ENCODE peak calls at places on chromosomes 1 and 21, in five cellular contexts. One of them, this sample, is unnamed.

GRCh38 chr1:204255225-204255624 is 41.4 kb upstream of the GOLT1A start:
- DNase-seq in neural progenitor cell: peak; percentile 37
- DNase-seq in pancreas: no peak
- DNase-seq in hepatocyte: no peak
- DNase-seq in suprapubic skin: no peak
- DNase-seq in this sample: no peak

GRCh38 chr1:100921110-100921706 is 25.3 kb downstream of the SLC30A7 start:
- DNase-seq in neural progenitor cell: peak; percentile 69
- DNase-seq in pancreas: no peak
- DNase-seq in suprapubic skin: no peak
- DNase-seq in hepatocyte: peak; percentile 68
- DNase-seq in this sample: no peak

GRCh38 chr21:45617021-45617930 is 26.2 kb upstream of the PCBP3 start:
- DNase-seq in suprapubic skin: no peak
- DNase-seq in neural progenitor cell: peak; percentile 31
- DNase-seq in pancreas: no peak
- DNase-seq in hepatocyte: no peak
- DNase-seq in this sample: peak; percentile 53

GRCh38 chr1:77540501-77541161 is 141.8 kb downstream of the ZZZ3 start:
- DNase-seq in suprapubic skin: no peak
- DNase-seq in pancreas: no peak
- DNase-seq in neural progenitor cell: no peak
- DNase-seq in hepatocyte: no peak
- DNase-seq in this sample: no peak

GRCh38 chr1:81811757-81812371 is 11.1 kb downstream of the ADGRL2 start:
- DNase-seq in hepatocyte: no peak
- DNase-seq in suprapubic skin: no peak
- DNase-seq in neural progenitor cell: no peak
- DNase-seq in pancreas: no peak
- DNase-seq in this sample: no peak

GRCh38 chr1:229699613-229700242 is 73.7 kb downstream of the URB2 start:
- DNase-seq in hepatocyte: no peak
- DNase-seq in neural progenitor cell: no peak
- DNase-seq in suprapubic skin: no peak
- DNase-seq in pancreas: no peak
- DNase-seq in this sample: no peak

GRCh38 chr1:79929356-79929755 is 922.8 kb upstream of the ADGRL4 start:
- DNase-seq in hepatocyte: no peak
- DNase-seq in suprapubic skin: no peak
- DNase-seq in pancreas: no peak
- DNase-seq in neural progenitor cell: no peak
- DNase-seq in this sample: no peak

GRCh38 chr1:71464016-71464415 is 383.2 kb upstream of the ZRANB2 start:
- DNase-seq in suprapubic skin: no peak
- DNase-seq in hepatocyte: no peak
- DNase-seq in neural progenitor cell: no peak
- DNase-seq in pancreas: no peak
- DNase-seq in this sample: no peak

GRCh38 chr1:112393634-112393976 is 2.4 kb upstream of the CTTNBP2NL start:
- DNase-seq in hepatocyte: no peak
- DNase-seq in suprapubic skin: peak; percentile 75
- DNase-seq in neural progenitor cell: no peak
- DNase-seq in pancreas: no peak
- DNase-seq in this sample: no peak

GRCh38 chr1:186212574-186213224 is 162.4 kb downstream of the TPR start:
- DNase-seq in hepatocyte: peak; percentile 87
- DNase-seq in suprapubic skin: no peak
- DNase-seq in neural progenitor cell: peak; percentile 88
- DNase-seq in pancreas: peak; percentile 46
- DNase-seq in this sample: no peak

GRCh38 chr1:42979888-42980800 is 21.5 kb upstream of the SLC2A1 start:
- DNase-seq in neural progenitor cell: no peak
- DNase-seq in suprapubic skin: no peak
- DNase-seq in hepatocyte: peak; percentile 60
- DNase-seq in pancreas: no peak
- DNase-seq in this sample: no peak

GRCh38 chr1:150006881-150007401 is 3.6 kb downstream of the OTUD7B start:
- DNase-seq in pancreas: no peak
- DNase-seq in suprapubic skin: no peak
- DNase-seq in hepatocyte: no peak
- DNase-seq in neural progenitor cell: no peak
- DNase-seq in this sample: no peak

GRCh38 chr1:15325375-15326085 is 78.5 kb downstream of the FHAD1 start:
- DNase-seq in pancreas: no peak
- DNase-seq in hepatocyte: no peak
- DNase-seq in neural progenitor cell: no peak
- DNase-seq in suprapubic skin: no peak
- DNase-seq in this sample: no peak

GRCh38 chr1:92441316-92442311 is 45.1 kb downstream of the GFI1 start:
- DNase-seq in pancreas: peak; percentile 82
- DNase-seq in neural progenitor cell: peak; percentile 37
- DNase-seq in suprapubic skin: no peak
- DNase-seq in hepatocyte: peak; percentile 79
- DNase-seq in this sample: no peak

GRCh38 chr21:31938330-31939301 is 65.8 kb downstream of the HUNK start:
- DNase-seq in suprapubic skin: no peak
- DNase-seq in hepatocyte: no peak
- DNase-seq in neural progenitor cell: no peak
- DNase-seq in pancreas: no peak
- DNase-seq in this sample: no peak

GRCh38 chr1:228378453-228379164 is 28.0 kb downstream of the TRIM11 start:
- DNase-seq in hepatocyte: peak; percentile 88
- DNase-seq in pancreas: peak; percentile 75
- DNase-seq in neural progenitor cell: peak; percentile 83
- DNase-seq in suprapubic skin: peak; percentile 87
- DNase-seq in this sample: peak; percentile 88

GRCh38 chr1:155178441-155179106 is 4.9 kb downstream of the TRIM46 start:
- DNase-seq in neural progenitor cell: no peak
- DNase-seq in pancreas: no peak
- DNase-seq in hepatocyte: peak; percentile 4
- DNase-seq in suprapubic skin: peak; percentile 64
- DNase-seq in this sample: peak; percentile 74

GRCh38 chr1:222043444-222044292 is 301.8 kb upstream of the DUSP10 start:
- DNase-seq in neural progenitor cell: peak; percentile 7
- DNase-seq in hepatocyte: peak; percentile 76
- DNase-seq in suprapubic skin: no peak
- DNase-seq in pancreas: no peak
- DNase-seq in this sample: no peak

GRCh38 chr1:100229681-100230443 is 19.8 kb downstream of the DBT start:
- DNase-seq in suprapubic skin: no peak
- DNase-seq in pancreas: no peak
- DNase-seq in hepatocyte: no peak
- DNase-seq in neural progenitor cell: no peak
- DNase-seq in this sample: no peak

GRCh38 chr1:211145944-211146343 is 12.0 kb upstream of the KCNH1 start:
- DNase-seq in suprapubic skin: no peak
- DNase-seq in hepatocyte: peak; percentile 19
- DNase-seq in neural progenitor cell: no peak
- DNase-seq in pancreas: peak; percentile 15
- DNase-seq in this sample: no peak

GRCh38 chr1:21904725-21905520 is 32.2 kb downstream of the HSPG2 start:
- DNase-seq in neural progenitor cell: no peak
- DNase-seq in pancreas: peak; percentile 95
- DNase-seq in suprapubic skin: peak; percentile 86
- DNase-seq in hepatocyte: peak; percentile 83
- DNase-seq in this sample: no peak

GRCh38 chr1:232726048-232726779 is 79.0 kb upstream of the MAP10 start:
- DNase-seq in pancreas: no peak
- DNase-seq in suprapubic skin: no peak
- DNase-seq in hepatocyte: no peak
- DNase-seq in neural progenitor cell: no peak
- DNase-seq in this sample: no peak

GRCh38 chr1:168341576-168341975 is 60.9 kb downstream of the TBX19 start:
- DNase-seq in pancreas: no peak
- DNase-seq in suprapubic skin: no peak
- DNase-seq in hepatocyte: no peak
- DNase-seq in neural progenitor cell: no peak
- DNase-seq in this sample: no peak

GRCh38 chr1:145985502-145986439 is 10.6 kb downstream of the TXNIP start:
- DNase-seq in suprapubic skin: peak; percentile 67
- DNase-seq in pancreas: peak; percentile 53
- DNase-seq in neural progenitor cell: no peak
- DNase-seq in hepatocyte: no peak
- DNase-seq in this sample: peak; percentile 83

GRCh38 chr1:32867671-32868070 is 3.0 kb downstream of the FNDC5 start:
- DNase-seq in suprapubic skin: no peak
- DNase-seq in neural progenitor cell: no peak
- DNase-seq in hepatocyte: no peak
- DNase-seq in pancreas: no peak
- DNase-seq in this sample: no peak

GRCh38 chr1:187096689-187097088 is 267.9 kb downstream of the PLA2G4A start:
- DNase-seq in suprapubic skin: no peak
- DNase-seq in hepatocyte: no peak
- DNase-seq in neural progenitor cell: no peak
- DNase-seq in pancreas: no peak
- DNase-seq in this sample: no peak

GRCh38 chr1:20380616-20381035 is 90.0 kb downstream of the VWA5B1 start:
- DNase-seq in suprapubic skin: no peak
- DNase-seq in hepatocyte: peak; percentile 28
- DNase-seq in pancreas: no peak
- DNase-seq in neural progenitor cell: no peak
- DNase-seq in this sample: no peak

GRCh38 chr1:237701534-237701933 is 189.2 kb downstream of the ZP4 start:
- DNase-seq in suprapubic skin: no peak
- DNase-seq in pancreas: no peak
- DNase-seq in neural progenitor cell: no peak
- DNase-seq in hepatocyte: no peak
- DNase-seq in this sample: no peak

GRCh38 chr1:38003261-38004250 is 1.8 kb downstream of the FHL3 start:
- DNase-seq in pancreas: no peak
- DNase-seq in hepatocyte: peak; percentile 36
- DNase-seq in neural progenitor cell: no peak
- DNase-seq in suprapubic skin: no peak
- DNase-seq in this sample: no peak

GRCh38 chr1:44696789-44697188 is 22.3 kb downstream of the ARMH1 start:
- DNase-seq in hepatocyte: no peak
- DNase-seq in neural progenitor cell: no peak
- DNase-seq in suprapubic skin: no peak
- DNase-seq in pancreas: no peak
- DNase-seq in this sample: peak; percentile 41

GRCh38 chr1:44693900-44694299 is 19.4 kb downstream of the ARMH1 start:
- DNase-seq in suprapubic skin: no peak
- DNase-seq in pancreas: no peak
- DNase-seq in hepatocyte: no peak
- DNase-seq in neural progenitor cell: no peak
- DNase-seq in this sample: no peak

GRCh38 chr1:44698138-44698537 is 23.6 kb downstream of the ARMH1 start:
- DNase-seq in suprapubic skin: no peak
- DNase-seq in pancreas: no peak
- DNase-seq in hepatocyte: no peak
- DNase-seq in neural progenitor cell: no peak
- DNase-seq in this sample: no peak

GRCh38 chr1:44694863-44695478 is 20.5 kb downstream of the ARMH1 start:
- DNase-seq in suprapubic skin: no peak
- DNase-seq in pancreas: no peak
- DNase-seq in neural progenitor cell: no peak
- DNase-seq in hepatocyte: no peak
- DNase-seq in this sample: no peak

GRCh38 chr1:44695671-44696070 is 21.2 kb downstream of the ARMH1 start:
- DNase-seq in hepatocyte: no peak
- DNase-seq in neural progenitor cell: no peak
- DNase-seq in suprapubic skin: no peak
- DNase-seq in pancreas: no peak
- DNase-seq in this sample: no peak
- H3K4me3 ChIP-seq in hepatocyte: no peak overlapping the region
- H3K4me3 ChIP-seq in neural progenitor cell: no peak overlapping the region
- H3K4me3 ChIP-seq in suprapubic skin: no peak overlapping the region
- H3K4me3 ChIP-seq in pancreas: no peak overlapping the region
- H3K4me3 ChIP-seq in this sample: no peak overlapping the region

GRCh38 chr1:157213836-157214235 is 75.6 kb upstream of the ETV3 start:
- DNase-seq in pancreas: no peak
- DNase-seq in suprapubic skin: no peak
- DNase-seq in hepatocyte: no peak
- DNase-seq in neural progenitor cell: no peak
- DNase-seq in this sample: no peak
- H3K9me3 ChIP-seq in pancreas: peaks cover 4% of the 10 kb centered on the region
- H3K9me3 ChIP-seq in suprapubic skin: peaks cover 26% of the 10 kb centered on the region
- H3K9me3 ChIP-seq in hepatocyte: no peaks in the 10 kb centered on the region
- H3K9me3 ChIP-seq in neural progenitor cell: peaks cover 9% of the 10 kb centered on the region
- H3K9me3 ChIP-seq in this sample: peaks cover 26% of the 10 kb centered on the region

GRCh38 chr1:9626201-9626608 is 25.3 kb upstream of the PIK3CD start:
- DNase-seq in neural progenitor cell: no peak
- DNase-seq in suprapubic skin: no peak
- DNase-seq in pancreas: no peak
- DNase-seq in hepatocyte: no peak
- DNase-seq in this sample: no peak
- H3K4me3 ChIP-seq in neural progenitor cell: no peak overlapping the region
- H3K4me3 ChIP-seq in suprapubic skin: no peak overlapping the region
- H3K4me3 ChIP-seq in pancreas: no peak overlapping the region
- H3K4me3 ChIP-seq in hepatocyte: no peak overlapping the region
- H3K4me3 ChIP-seq in this sample: no peak overlapping the region

GRCh38 chr1:4312024-4312423 is 342.4 kb upstream of the AJAP1 start:
- DNase-seq in suprapubic skin: no peak
- DNase-seq in pancreas: no peak
- DNase-seq in hepatocyte: no peak
- DNase-seq in neural progenitor cell: no peak
- DNase-seq in this sample: no peak
- H3K9me3 ChIP-seq in suprapubic skin: peaks cover 9% of the 10 kb centered on the region
- H3K9me3 ChIP-seq in pancreas: no peaks in the 10 kb centered on the region
- H3K9me3 ChIP-seq in hepatocyte: no peaks in the 10 kb centered on the region
- H3K9me3 ChIP-seq in neural progenitor cell: peaks cover 10% of the 10 kb centered on the region
- H3K9me3 ChIP-seq in this sample: peaks cover 21% of the 10 kb centered on the region

GRCh38 chr1:206471993-206472392 is 1.7 kb downstream of the IKBKE start:
- DNase-seq in hepatocyte: no peak
- DNase-seq in pancreas: no peak
- DNase-seq in neural progenitor cell: no peak
- DNase-seq in suprapubic skin: no peak
- DNase-seq in this sample: no peak
- H3K4me3 ChIP-seq in hepatocyte: no peak overlapping the region
- H3K4me3 ChIP-seq in pancreas: no peak overlapping the region
- H3K4me3 ChIP-seq in neural progenitor cell: no peak overlapping the region
- H3K4me3 ChIP-seq in suprapubic skin: no peak overlapping the region
- H3K4me3 ChIP-seq in this sample: peak overlapping the region; percentile 72

This sample was measured in left lung.